ENCODE peak calls at places on chromosomes 1 and 21, in eight cellular contexts. One of them, this sample, is unnamed.

GRCh38 chr1:53183277-53183990 is 13.2 kb upstream of the CPT2 start:
- DNase-seq in H1: no peak
- DNase-seq in SK-N-SH: no peak
- DNase-seq in GM12878: no peak
- DNase-seq in A549: no peak
- DNase-seq in IMR-90: peak
- DNase-seq in WTC11: no peak
- DNase-seq in K562: peak
- DNase-seq in this sample: peak

GRCh38 chr21:41651396-41651795 is 115.5 kb downstream of the RIPK4 start:
- DNase-seq in K562: no peak
- DNase-seq in IMR-90: no peak
- DNase-seq in WTC11: no peak
- DNase-seq in SK-N-SH: no peak
- DNase-seq in A549: no peak
- DNase-seq in H1: no peak
- DNase-seq in GM12878: no peak
- DNase-seq in this sample: no peak

GRCh38 chr1:215665212-215665611 is 98.1 kb downstream of the KCTD3 start:
- DNase-seq in IMR-90: peak
- DNase-seq in GM12878: no peak
- DNase-seq in WTC11: no peak
- DNase-seq in A549: no peak
- DNase-seq in SK-N-SH: no peak
- DNase-seq in K562: peak
- DNase-seq in H1: no peak
- DNase-seq in this sample: no peak

GRCh38 chr1:156726549-156727226 is 1.6 kb upstream of the METTL25B start:
- DNase-seq in IMR-90: peak
- DNase-seq in WTC11: peak
- DNase-seq in SK-N-SH: peak
- DNase-seq in A549: peak
- DNase-seq in GM12878: no peak
- DNase-seq in H1: no peak
- DNase-seq in K562: peak
- DNase-seq in this sample: peak

GRCh38 chr1:96144636-96145035 is 576.9 kb upstream of the PTBP2 start:
- DNase-seq in IMR-90: no peak
- DNase-seq in SK-N-SH: no peak
- DNase-seq in WTC11: no peak
- DNase-seq in K562: no peak
- DNase-seq in GM12878: no peak
- DNase-seq in H1: no peak
- DNase-seq in A549: no peak
- DNase-seq in this sample: no peak

GRCh38 chr21:31136891-31137290 is 98.6 kb upstream of the KRTAP19-8 start:
- DNase-seq in SK-N-SH: peak
- DNase-seq in H1: no peak
- DNase-seq in GM12878: peak
- DNase-seq in K562: peak
- DNase-seq in IMR-90: peak
- DNase-seq in WTC11: no peak
- DNase-seq in A549: no peak
- DNase-seq in this sample: no peak

GRCh38 chr1:239719642-239720258 is 333.4 kb downstream of the CHRM3 start:
- DNase-seq in H1: no peak
- DNase-seq in GM12878: no peak
- DNase-seq in K562: no peak
- DNase-seq in WTC11: no peak
- DNase-seq in SK-N-SH: no peak
- DNase-seq in IMR-90: no peak
- DNase-seq in A549: no peak
- DNase-seq in this sample: no peak

GRCh38 chr1:114322207-114322606 is 168.5 kb upstream of the SYT6 start:
- DNase-seq in GM12878: no peak
- DNase-seq in WTC11: no peak
- DNase-seq in IMR-90: no peak
- DNase-seq in K562: no peak
- DNase-seq in SK-N-SH: no peak
- DNase-seq in A549: no peak
- DNase-seq in H1: no peak
- DNase-seq in this sample: no peak

GRCh38 chr21:35933466-35933865 is 126.9 kb downstream of the SETD4 start:
- DNase-seq in A549: peak
- DNase-seq in K562: no peak
- DNase-seq in IMR-90: peak
- DNase-seq in H1: no peak
- DNase-seq in WTC11: no peak
- DNase-seq in GM12878: no peak
- DNase-seq in SK-N-SH: no peak
- DNase-seq in this sample: no peak

GRCh38 chr1:75614455-75615379 is 3.8 kb upstream of the SLC44A5 start:
- DNase-seq in SK-N-SH: peak
- DNase-seq in H1: peak
- DNase-seq in A549: peak
- DNase-seq in GM12878: no peak
- DNase-seq in K562: peak
- DNase-seq in IMR-90: peak
- DNase-seq in WTC11: peak
- DNase-seq in this sample: peak

GRCh38 chr1:82567308-82567707 is 766.6 kb downstream of the ADGRL2 start:
- DNase-seq in GM12878: no peak
- DNase-seq in SK-N-SH: no peak
- DNase-seq in A549: no peak
- DNase-seq in IMR-90: no peak
- DNase-seq in H1: no peak
- DNase-seq in K562: no peak
- DNase-seq in WTC11: no peak
- DNase-seq in this sample: no peak

GRCh38 chr1:19793360-19794046 is 6.2 kb downstream of the TMCO4 start:
- DNase-seq in A549: no peak
- DNase-seq in H1: no peak
- DNase-seq in SK-N-SH: no peak
- DNase-seq in GM12878: no peak
- DNase-seq in WTC11: no peak
- DNase-seq in IMR-90: no peak
- DNase-seq in K562: no peak
- DNase-seq in this sample: no peak

GRCh38 chr1:226979517-226980121 is 39.5 kb downstream of the COQ8A start:
- DNase-seq in A549: no peak
- DNase-seq in IMR-90: no peak
- DNase-seq in WTC11: no peak
- DNase-seq in K562: no peak
- DNase-seq in H1: no peak
- DNase-seq in GM12878: no peak
- DNase-seq in SK-N-SH: no peak
- DNase-seq in this sample: no peak

GRCh38 chr1:75588779-75589475 is 22.0 kb downstream of the SLC44A5 start:
- DNase-seq in GM12878: no peak
- DNase-seq in WTC11: no peak
- DNase-seq in A549: no peak
- DNase-seq in K562: no peak
- DNase-seq in SK-N-SH: no peak
- DNase-seq in IMR-90: no peak
- DNase-seq in H1: no peak
- DNase-seq in this sample: no peak

GRCh38 chr1:91765880-91766443 is 120.0 kb downstream of the TGFBR3 start:
- DNase-seq in WTC11: no peak
- DNase-seq in H1: no peak
- DNase-seq in K562: peak
- DNase-seq in A549: no peak
- DNase-seq in IMR-90: no peak
- DNase-seq in GM12878: no peak
- DNase-seq in SK-N-SH: no peak
- DNase-seq in this sample: no peak
- TF ChIP-seq USF2 in WTC11: no peak
- TF ChIP-seq USF2 in H1: no peak
- TF ChIP-seq USF2 in K562: no peak
- TF ChIP-seq USF2 in A549: no peak
- TF ChIP-seq USF2 in IMR-90: no peak
- TF ChIP-seq USF2 in GM12878: no peak
- TF ChIP-seq USF2 in SK-N-SH: no peak
- TF ChIP-seq USF2 in this sample: no peak

DNA sequence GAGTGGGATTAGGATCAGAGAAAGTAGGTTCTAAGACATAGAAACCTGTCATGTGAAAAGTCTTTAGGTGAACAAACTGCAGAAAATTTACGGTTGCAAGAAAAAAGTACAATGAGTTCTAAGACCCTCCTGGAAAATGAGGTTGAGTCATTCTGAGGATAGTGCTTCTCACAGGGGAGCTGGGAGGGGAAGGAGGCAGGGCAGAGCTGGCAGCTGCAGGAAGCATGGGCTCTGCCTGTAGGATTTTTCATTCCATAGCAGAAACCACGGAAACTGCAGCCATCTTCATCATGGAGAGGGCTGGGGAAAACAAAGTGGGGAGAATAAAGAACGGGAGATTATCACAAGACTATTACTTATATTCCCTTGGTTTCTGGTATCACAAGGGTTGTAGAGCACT is 25.8 kb upstream of the THEM4 start:
- DNase-seq in GM12878: no peak
- DNase-seq in IMR-90: peak
- DNase-seq in WTC11: no peak
- DNase-seq in A549: no peak
- DNase-seq in H1: no peak
- DNase-seq in SK-N-SH: no peak
- DNase-seq in K562: no peak
- DNase-seq in this sample: no peak
- TF ChIP-seq USF2 in GM12878: no peak
- TF ChIP-seq USF2 in IMR-90: no peak
- TF ChIP-seq USF2 in WTC11: no peak
- TF ChIP-seq USF2 in A549: no peak
- TF ChIP-seq USF2 in H1: no peak
- TF ChIP-seq USF2 in SK-N-SH: no peak
- TF ChIP-seq USF2 in K562: no peak
- TF ChIP-seq USF2 in this sample: no peak

GRCh38 chr1:17307946-17308345 is at the start of gene PADI4:
- DNase-seq in SK-N-SH: no peak
- DNase-seq in IMR-90: no peak
- DNase-seq in WTC11: no peak
- DNase-seq in K562: peak
- DNase-seq in H1: no peak
- DNase-seq in A549: no peak
- DNase-seq in GM12878: no peak
- DNase-seq in this sample: no peak

GRCh38 chr1:17307329-17307728 is 668 bp upstream of the PADI4 start:
- DNase-seq in A549: no peak
- DNase-seq in K562: no peak
- DNase-seq in WTC11: no peak
- DNase-seq in H1: no peak
- DNase-seq in GM12878: no peak
- DNase-seq in SK-N-SH: no peak
- DNase-seq in IMR-90: no peak
- DNase-seq in this sample: no peak

GRCh38 chr1:17308593-17308992 is 596 bp downstream of the PADI4 start:
- DNase-seq in H1: no peak
- DNase-seq in WTC11: no peak
- DNase-seq in A549: no peak
- DNase-seq in K562: no peak
- DNase-seq in SK-N-SH: no peak
- DNase-seq in IMR-90: no peak
- DNase-seq in GM12878: no peak
- DNase-seq in this sample: no peak

GRCh38 chr1:17306921-17307320 is 1.1 kb upstream of the PADI4 start:
- DNase-seq in WTC11: no peak
- DNase-seq in K562: no peak
- DNase-seq in IMR-90: no peak
- DNase-seq in H1: no peak
- DNase-seq in GM12878: no peak
- DNase-seq in SK-N-SH: no peak
- DNase-seq in A549: no peak
- DNase-seq in this sample: no peak

GRCh38 chr1:17309701-17310640 is 2.0 kb downstream of the PADI4 start:
- DNase-seq in WTC11: no peak
- DNase-seq in GM12878: no peak
- DNase-seq in K562: peak
- DNase-seq in IMR-90: no peak
- DNase-seq in H1: no peak
- DNase-seq in A549: no peak
- DNase-seq in SK-N-SH: no peak
- DNase-seq in this sample: no peak
- TF ChIP-seq USF2 in WTC11: no peak
- TF ChIP-seq USF2 in GM12878: no peak
- TF ChIP-seq USF2 in K562: no peak
- TF ChIP-seq USF2 in IMR-90: no peak
- TF ChIP-seq USF2 in H1: no peak
- TF ChIP-seq USF2 in A549: no peak
- TF ChIP-seq USF2 in SK-N-SH: no peak
- TF ChIP-seq USF2 in this sample: no peak

GRCh38 chr1:234732671-234733390 is 122.9 kb upstream of the IRF2BP2 start:
- DNase-seq in A549: no peak
- DNase-seq in IMR-90: no peak
- DNase-seq in SK-N-SH: no peak
- DNase-seq in WTC11: no peak
- DNase-seq in K562: no peak
- DNase-seq in H1: no peak
- DNase-seq in GM12878: no peak
- DNase-seq in this sample: no peak

GRCh38 chr1:234730542-234731370 is 120.8 kb upstream of the IRF2BP2 start:
- DNase-seq in A549: no peak
- DNase-seq in IMR-90: no peak
- DNase-seq in GM12878: peak
- DNase-seq in H1: no peak
- DNase-seq in K562: peak
- DNase-seq in SK-N-SH: no peak
- DNase-seq in WTC11: no peak
- DNase-seq in this sample: no peak

GRCh38 chr1:234730110-234730509 is 120.1 kb upstream of the IRF2BP2 start:
- DNase-seq in WTC11: no peak
- DNase-seq in A549: no peak
- DNase-seq in K562: no peak
- DNase-seq in SK-N-SH: no peak
- DNase-seq in H1: no peak
- DNase-seq in IMR-90: no peak
- DNase-seq in GM12878: peak
- DNase-seq in this sample: no peak

GRCh38 chr1:234732260-234732659 is 122.3 kb upstream of the IRF2BP2 start:
- DNase-seq in IMR-90: no peak
- DNase-seq in A549: no peak
- DNase-seq in K562: no peak
- DNase-seq in WTC11: no peak
- DNase-seq in H1: no peak
- DNase-seq in GM12878: no peak
- DNase-seq in SK-N-SH: no peak
- DNase-seq in this sample: no peak

DNA sequence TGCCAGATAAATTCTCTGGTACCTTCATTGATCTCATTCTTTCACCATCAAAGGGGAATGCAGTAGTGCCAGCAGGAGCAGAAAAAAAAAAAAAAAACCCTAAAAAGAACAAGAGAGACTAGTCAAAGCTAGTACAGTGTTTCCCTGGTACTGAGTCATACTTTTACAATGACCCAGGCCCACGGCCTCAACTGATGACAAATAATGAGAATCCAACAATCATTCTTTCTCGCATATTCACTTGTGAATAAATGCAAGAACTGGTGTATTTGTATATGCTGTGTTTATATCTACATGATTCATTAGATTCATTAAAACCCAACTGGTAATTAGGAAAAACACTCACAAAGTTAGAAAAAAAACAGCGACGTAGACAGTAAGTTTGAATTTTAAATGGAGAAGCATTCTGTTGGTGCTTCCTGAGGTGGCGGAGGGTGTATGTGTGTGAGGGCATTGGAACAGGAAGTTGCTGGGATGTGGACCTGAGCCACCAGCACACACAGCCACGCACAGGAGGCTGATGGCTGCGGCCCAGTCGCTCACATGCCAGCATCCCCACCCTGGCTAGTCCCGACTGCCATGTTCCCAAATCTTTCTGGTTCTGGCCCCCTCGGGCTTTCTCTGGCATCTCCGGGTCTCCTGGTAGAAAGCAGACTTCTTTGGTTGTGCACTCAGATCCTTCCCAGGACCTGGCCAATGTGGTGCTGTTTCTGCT is 121.5 kb upstream of the IRF2BP2 start:
- DNase-seq in WTC11: no peak
- DNase-seq in SK-N-SH: no peak
- DNase-seq in IMR-90: peak
- DNase-seq in GM12878: peak
- DNase-seq in A549: peak
- DNase-seq in K562: no peak
- DNase-seq in H1: no peak
- DNase-seq in this sample: peak
- TF ChIP-seq USF2 in WTC11: no peak
- TF ChIP-seq USF2 in SK-N-SH: no peak
- TF ChIP-seq USF2 in IMR-90: no peak
- TF ChIP-seq USF2 in GM12878: no peak
- TF ChIP-seq USF2 in A549: no peak
- TF ChIP-seq USF2 in K562: no peak
- TF ChIP-seq USF2 in H1: no peak
- TF ChIP-seq USF2 in this sample: no peak